ENCODE peak calls at places on chromosomes 1 and 21, in ten cellular contexts. One of them, this sample, is unnamed.

GRCh38 chr1:167136191-167136614 is 42.3 kb downstream of the STYXL2 start:
- DNase-seq in IMR-90: peak; percentile 12
- DNase-seq in H9: no peak
- DNase-seq in BJ: peak; percentile 13
- DNase-seq in breast epithelium: no peak
- DNase-seq in AG04450: no peak
- DNase-seq in mammary epithelial cell: peak; percentile 71
- DNase-seq in thoracic aorta: peak; percentile 21
- DNase-seq in spleen: no peak
- DNase-seq in tibial nerve: no peak
- DNase-seq in this sample: no peak

GRCh38 chr1:39214021-39214713 is 9.7 kb downstream of the MACF1 start:
- DNase-seq in IMR-90: no peak
- DNase-seq in H9: no peak
- DNase-seq in BJ: no peak
- DNase-seq in breast epithelium: no peak
- DNase-seq in AG04450: no peak
- DNase-seq in mammary epithelial cell: peak; percentile 54
- DNase-seq in thoracic aorta: no peak
- DNase-seq in spleen: no peak
- DNase-seq in tibial nerve: no peak
- DNase-seq in this sample: no peak

GRCh38 chr1:224635356-224635755 is 19.2 kb downstream of the CNIH3 start:
- DNase-seq in IMR-90: peak; percentile 87
- DNase-seq in H9: no peak
- DNase-seq in BJ: peak; percentile 47
- DNase-seq in breast epithelium: no peak
- DNase-seq in AG04450: no peak
- DNase-seq in mammary epithelial cell: peak; percentile 71
- DNase-seq in thoracic aorta: no peak
- DNase-seq in spleen: no peak
- DNase-seq in tibial nerve: no peak
- DNase-seq in this sample: no peak

GRCh38 chr1:71463144-71463543 is 382.3 kb upstream of the ZRANB2 start:
- DNase-seq in IMR-90: peak; percentile 30
- DNase-seq in H9: no peak
- DNase-seq in BJ: peak; percentile 6
- DNase-seq in breast epithelium: no peak
- DNase-seq in AG04450: no peak
- DNase-seq in mammary epithelial cell: no peak
- DNase-seq in thoracic aorta: no peak
- DNase-seq in spleen: no peak
- DNase-seq in tibial nerve: no peak
- DNase-seq in this sample: no peak

GRCh38 chr1:192550922-192551534 is 24.5 kb upstream of the RGS1 start:
- DNase-seq in IMR-90: peak; percentile 88
- DNase-seq in H9: no peak
- DNase-seq in BJ: peak; percentile 61
- DNase-seq in breast epithelium: no peak
- DNase-seq in AG04450: no peak
- DNase-seq in mammary epithelial cell: peak; percentile 25
- DNase-seq in thoracic aorta: no peak
- DNase-seq in spleen: no peak
- DNase-seq in tibial nerve: no peak
- DNase-seq in this sample: no peak

GRCh38 chr1:162943627-162944026 is 82.7 kb upstream of the CCDC190 start:
- DNase-seq in IMR-90: peak; percentile 18
- DNase-seq in H9: no peak
- DNase-seq in BJ: no peak
- DNase-seq in breast epithelium: no peak
- DNase-seq in AG04450: no peak
- DNase-seq in mammary epithelial cell: peak; percentile 26
- DNase-seq in thoracic aorta: no peak
- DNase-seq in spleen: no peak
- DNase-seq in tibial nerve: no peak
- DNase-seq in this sample: no peak

GRCh38 chr1:219771039-219771438 is 157.3 kb downstream of the SLC30A10 start:
- DNase-seq in IMR-90: peak; percentile 97
- DNase-seq in H9: no peak
- DNase-seq in BJ: peak; percentile 55
- DNase-seq in breast epithelium: no peak
- DNase-seq in AG04450: peak; percentile 91
- DNase-seq in mammary epithelial cell: peak; percentile 95
- DNase-seq in thoracic aorta: no peak
- DNase-seq in spleen: no peak
- DNase-seq in tibial nerve: no peak
- DNase-seq in this sample: no peak

GRCh38 chr1:172537827-172538391 is 5.0 kb downstream of the SUCO start:
- DNase-seq in IMR-90: no peak
- DNase-seq in H9: peak; percentile 32
- DNase-seq in BJ: no peak
- DNase-seq in breast epithelium: no peak
- DNase-seq in AG04450: no peak
- DNase-seq in mammary epithelial cell: peak; percentile 42
- DNase-seq in thoracic aorta: no peak
- DNase-seq in spleen: no peak
- DNase-seq in tibial nerve: no peak
- DNase-seq in this sample: no peak

GRCh38 chr21:43824250-43824882 is 35.0 kb downstream of the RRP1 start:
- DNase-seq in IMR-90: peak; percentile 62
- DNase-seq in H9: no peak
- DNase-seq in BJ: no peak
- DNase-seq in breast epithelium: no peak
- DNase-seq in AG04450: peak; percentile 10
- DNase-seq in mammary epithelial cell: peak; percentile 23
- DNase-seq in thoracic aorta: no peak
- DNase-seq in spleen: no peak
- DNase-seq in tibial nerve: no peak
- DNase-seq in this sample: peak; percentile 60

GRCh38 chr1:203906932-203907331 is 45.5 kb downstream of the SNRPE start:
- DNase-seq in IMR-90: peak; percentile 93
- DNase-seq in H9: no peak
- DNase-seq in BJ: peak; percentile 75
- DNase-seq in breast epithelium: no peak
- DNase-seq in AG04450: peak; percentile 66
- DNase-seq in mammary epithelial cell: peak; percentile 89
- DNase-seq in thoracic aorta: no peak
- DNase-seq in spleen: no peak
- DNase-seq in tibial nerve: no peak
- DNase-seq in this sample: no peak

GRCh38 chr1:210558302-210558701 is 229.6 kb downstream of the HHAT start:
- DNase-seq in IMR-90: peak; percentile 4
- DNase-seq in H9: no peak
- DNase-seq in BJ: no peak
- DNase-seq in breast epithelium: no peak
- DNase-seq in AG04450: no peak
- DNase-seq in mammary epithelial cell: no peak
- DNase-seq in thoracic aorta: no peak
- DNase-seq in spleen: no peak
- DNase-seq in tibial nerve: peak; percentile 6
- DNase-seq in this sample: no peak

GRCh38 chr1:4006676-4007374 is 106.8 kb upstream of the C1orf174 start:
- DNase-seq in IMR-90: no peak
- DNase-seq in H9: no peak
- DNase-seq in BJ: no peak
- DNase-seq in breast epithelium: no peak
- DNase-seq in AG04450: no peak
- DNase-seq in mammary epithelial cell: no peak
- DNase-seq in thoracic aorta: no peak
- DNase-seq in spleen: no peak
- DNase-seq in tibial nerve: no peak
- DNase-seq in this sample: no peak

GRCh38 chr1:160578175-160578693 is 1.1 kb downstream of the CD84 start:
- DNase-seq in IMR-90: no peak
- DNase-seq in H9: no peak
- DNase-seq in BJ: no peak
- DNase-seq in breast epithelium: no peak
- DNase-seq in AG04450: no peak
- DNase-seq in mammary epithelial cell: no peak
- DNase-seq in thoracic aorta: no peak
- DNase-seq in spleen: no peak
- DNase-seq in tibial nerve: no peak
- DNase-seq in this sample: no peak

GRCh38 chr1:1067284-1068076 is 6.6 kb downstream of the RNF223 start:
- DNase-seq in IMR-90: no peak
- DNase-seq in H9: no peak
- DNase-seq in BJ: no peak
- DNase-seq in breast epithelium: no peak
- DNase-seq in AG04450: no peak
- DNase-seq in mammary epithelial cell: no peak
- DNase-seq in thoracic aorta: no peak
- DNase-seq in spleen: no peak
- DNase-seq in tibial nerve: no peak
- DNase-seq in this sample: peak; percentile 87

DNA sequence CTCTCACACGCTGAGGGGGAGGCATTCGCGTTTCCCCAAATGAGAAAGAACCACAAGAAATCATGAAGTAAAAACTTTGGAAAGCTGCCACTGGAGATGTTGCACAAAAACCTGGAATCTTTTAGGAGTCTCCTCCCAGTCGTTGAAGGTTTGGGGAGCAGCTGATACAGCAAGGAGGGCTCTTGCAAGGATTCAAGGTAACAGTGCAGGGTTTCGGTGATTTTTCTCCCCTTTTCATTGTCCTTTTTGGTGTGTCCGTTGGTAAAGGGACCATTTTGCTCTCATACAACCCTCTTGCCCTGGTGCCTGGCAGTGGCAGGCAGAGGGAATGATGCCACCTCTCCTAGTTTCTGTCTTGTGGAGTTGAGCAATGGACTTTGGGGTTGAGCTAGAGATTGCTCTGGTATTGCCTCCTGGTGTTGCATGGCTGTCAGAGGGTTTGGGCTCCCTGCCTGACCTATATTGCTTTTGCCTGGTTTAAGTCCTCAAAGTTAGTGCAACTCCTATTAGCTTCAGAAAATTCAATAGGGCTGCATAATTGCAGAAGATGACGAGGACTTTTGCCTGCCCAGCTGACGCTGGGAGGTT is 872 bp downstream of the BRINP2 start:
- DNase-seq in IMR-90: no peak
- DNase-seq in H9: no peak
- DNase-seq in BJ: no peak
- DNase-seq in breast epithelium: no peak
- DNase-seq in AG04450: no peak
- DNase-seq in mammary epithelial cell: no peak
- DNase-seq in thoracic aorta: no peak
- DNase-seq in spleen: no peak
- DNase-seq in tibial nerve: no peak
- DNase-seq in this sample: no peak
- H3K27me3 ChIP-seq in IMR-90: peaks cover 44% of the 10 kb centered on the region
- H3K27me3 ChIP-seq in H9: peaks cover 33% of the 10 kb centered on the region
- H3K27me3 ChIP-seq in BJ: peaks cover 31% of the 10 kb centered on the region
- H3K27me3 ChIP-seq in breast epithelium: no peaks in the 10 kb centered on the region
- H3K27me3 ChIP-seq in AG04450: peaks cover 30% of the 10 kb centered on the region
- H3K27me3 ChIP-seq in mammary epithelial cell: peaks cover 20% of the 10 kb centered on the region
- H3K27me3 ChIP-seq in thoracic aorta: no peaks in the 10 kb centered on the region
- H3K27me3 ChIP-seq in spleen: peaks cover 14% of the 10 kb centered on the region
- H3K27me3 ChIP-seq in tibial nerve: peaks cover 63% of the 10 kb centered on the region
- H3K27me3 ChIP-seq in this sample: peaks cover 57% of the 10 kb centered on the region

GRCh38 chr1:168755800-168756418 is 26.9 kb upstream of the DPT start:
- DNase-seq in IMR-90: no peak
- DNase-seq in H9: no peak
- DNase-seq in BJ: no peak
- DNase-seq in breast epithelium: no peak
- DNase-seq in AG04450: no peak
- DNase-seq in mammary epithelial cell: no peak
- DNase-seq in thoracic aorta: no peak
- DNase-seq in spleen: no peak
- DNase-seq in tibial nerve: no peak
- DNase-seq in this sample: no peak

GRCh38 chr1:168752171-168752570 is 23.2 kb upstream of the DPT start:
- DNase-seq in IMR-90: no peak
- DNase-seq in H9: no peak
- DNase-seq in BJ: no peak
- DNase-seq in breast epithelium: no peak
- DNase-seq in AG04450: no peak
- DNase-seq in mammary epithelial cell: peak; percentile 14
- DNase-seq in thoracic aorta: no peak
- DNase-seq in spleen: no peak
- DNase-seq in tibial nerve: no peak
- DNase-seq in this sample: no peak

GRCh38 chr1:168751195-168751650 is 22.2 kb upstream of the DPT start:
- DNase-seq in IMR-90: no peak
- DNase-seq in H9: no peak
- DNase-seq in BJ: no peak
- DNase-seq in breast epithelium: no peak
- DNase-seq in AG04450: no peak
- DNase-seq in mammary epithelial cell: no peak
- DNase-seq in thoracic aorta: no peak
- DNase-seq in spleen: no peak
- DNase-seq in tibial nerve: no peak
- DNase-seq in this sample: no peak
- TF ChIP-seq CTCF in IMR-90: no peak
- TF ChIP-seq CTCF in H9: no peak
- TF ChIP-seq CTCF in BJ: no peak
- TF ChIP-seq CTCF in breast epithelium: no peak
- TF ChIP-seq CTCF in AG04450: no peak
- TF ChIP-seq CTCF in mammary epithelial cell: no peak
- TF ChIP-seq CTCF in thoracic aorta: no peak
- TF ChIP-seq CTCF in spleen: no peak
- TF ChIP-seq CTCF in tibial nerve: no peak
- TF ChIP-seq CTCF in this sample: no peak

DNA sequence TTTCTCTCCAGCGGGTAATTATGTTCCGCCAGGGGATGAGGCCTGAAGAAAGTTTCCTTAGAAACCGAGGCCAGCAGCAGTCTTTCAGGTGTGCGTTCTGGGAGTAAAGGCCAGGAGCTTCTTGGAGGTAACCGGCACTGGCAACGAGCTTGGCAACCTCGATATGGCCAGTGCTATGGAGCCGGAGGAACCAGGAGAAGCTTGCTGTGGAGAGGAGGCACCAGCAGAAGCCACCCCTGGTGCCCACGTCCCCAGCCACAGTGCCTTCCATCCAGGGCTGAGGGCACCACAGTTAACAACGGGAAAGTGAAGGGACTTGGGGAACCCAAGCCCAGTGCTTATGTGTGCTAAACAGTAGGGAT is 41.5 kb upstream of the LIN9 start:
- DNase-seq in IMR-90: no peak
- DNase-seq in H9: no peak
- DNase-seq in BJ: no peak
- DNase-seq in breast epithelium: no peak
- DNase-seq in AG04450: no peak
- DNase-seq in mammary epithelial cell: no peak
- DNase-seq in thoracic aorta: no peak
- DNase-seq in spleen: no peak
- DNase-seq in tibial nerve: no peak
- DNase-seq in this sample: no peak
- H3K27me3 ChIP-seq in IMR-90: no peaks in the 10 kb centered on the region
- H3K27me3 ChIP-seq in H9: no peaks in the 10 kb centered on the region
- H3K27me3 ChIP-seq in BJ: no peaks in the 10 kb centered on the region
- H3K27me3 ChIP-seq in breast epithelium: no peaks in the 10 kb centered on the region
- H3K27me3 ChIP-seq in AG04450: no peaks in the 10 kb centered on the region
- H3K27me3 ChIP-seq in mammary epithelial cell: no peaks in the 10 kb centered on the region
- H3K27me3 ChIP-seq in thoracic aorta: no peaks in the 10 kb centered on the region
- H3K27me3 ChIP-seq in spleen: no peaks in the 10 kb centered on the region
- H3K27me3 ChIP-seq in tibial nerve: no peaks in the 10 kb centered on the region
- H3K27me3 ChIP-seq in this sample: no peaks in the 10 kb centered on the region

DNA sequence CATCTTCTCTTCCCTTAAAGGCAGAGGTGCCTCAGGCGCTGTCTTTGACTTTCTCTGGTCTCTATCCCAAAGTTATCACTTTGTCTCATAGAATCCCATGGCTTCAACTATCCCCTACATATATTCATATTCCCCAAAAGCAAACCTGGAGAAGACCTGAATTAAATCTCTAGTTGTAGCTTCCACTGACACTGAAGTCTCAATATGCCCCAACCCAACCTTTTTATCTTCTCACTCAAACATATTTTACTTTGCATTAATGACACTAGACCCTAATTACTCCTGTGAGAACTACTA is 354.5 kb upstream of the DUSP10 start:
- DNase-seq in IMR-90: no peak
- DNase-seq in H9: no peak
- DNase-seq in BJ: no peak
- DNase-seq in breast epithelium: no peak
- DNase-seq in AG04450: no peak
- DNase-seq in mammary epithelial cell: no peak
- DNase-seq in thoracic aorta: no peak
- DNase-seq in spleen: no peak
- DNase-seq in tibial nerve: no peak
- DNase-seq in this sample: no peak
- TF ChIP-seq CTCF in IMR-90: no peak
- TF ChIP-seq CTCF in H9: peak; percentile 4
- TF ChIP-seq CTCF in BJ: no peak
- TF ChIP-seq CTCF in breast epithelium: no peak
- TF ChIP-seq CTCF in AG04450: no peak
- TF ChIP-seq CTCF in mammary epithelial cell: no peak
- TF ChIP-seq CTCF in thoracic aorta: no peak
- TF ChIP-seq CTCF in spleen: no peak
- TF ChIP-seq CTCF in tibial nerve: no peak
- TF ChIP-seq CTCF in this sample: no peak